ENCODE peak calls at places on chromosome 15, in ten cellular contexts. U is CD4-positive, alpha-beta memory T cell; D is T-helper 2 cell; J is activated T-cell treated with anti-CD3 and anti-CD28 coated beads, Interleukin-2, amount 50 U/mL, for 72 hours; I is Panc1; Z is fibroblast of the aortic adventitia; H is HL-60; L is HCT116; E is stimulated activated CD8-positive, alpha-beta memory T cell treated with anti-CD3 and anti-CD28 coated beads, Interleukin-12 subunit alpha, Interleukin-12 subunit beta, amount 100 ng/mL, for 1 hour; W is Right ventricle myocardium superior. S is an unnamed sample.

GRCh38 chr15:42349178-42349577 is 10.1 kb upstream of the CAPN3 start:
- DNase-seq in U (no peak), D (peak), J (no peak), I (no peak), Z (peak), H (no peak), L (no peak), E (no peak), W (no peak), S (no peak)

GRCh38 chr15:85329561-85330421 is 50.6 kb upstream of the AKAP13 start:
- DNase-seq in U (peak), D (peak), J (peak), I (peak), Z (peak), H (no peak), L (no peak), E (no peak), W (peak), S (no peak)

GRCh38 chr15:80191897-80192595 is 39.2 kb downstream of the FAH start:
- DNase-seq in U (no peak), D (no peak), J (no peak), I (no peak), Z (no peak), H (no peak), L (no peak), E (no peak), W (no peak), S (no peak)

GRCh38 chr15:53869044-53869805 is 109.0 kb upstream of the UNC13C start:
- DNase-seq in U (no peak), D (no peak), J (no peak), I (no peak), Z (no peak), H (peak), L (no peak), E (no peak), W (no peak), S (peak)

GRCh38 chr15:77421370-77421700 is 647 bp downstream of the HMG20A start:
- DNase-seq in U (no peak), D (peak), J (peak), I (no peak), Z (no peak), H (peak), L (no peak), E (no peak), W (no peak), S (peak)

GRCh38 chr15:39784125-39784524 is 1.5 kb upstream of the FSIP1 start:
- DNase-seq in U (no peak), D (no peak), J (no peak), I (no peak), Z (peak), H (no peak), L (no peak), E (no peak), W (no peak), S (no peak)

GRCh38 chr15:99425666-99426301 is 140.0 kb upstream of the MEF2A start:
- DNase-seq in U (no peak), D (peak), J (no peak), I (no peak), Z (no peak), H (no peak), L (no peak), E (no peak), W (peak), S (no peak)

GRCh38 chr15:82679626-82680199 is 30.0 kb downstream of the AP3B2 start:
- DNase-seq in U (no peak), D (no peak), J (no peak), I (no peak), Z (no peak), H (no peak), L (no peak), E (no peak), W (no peak), S (no peak)

GRCh38 chr15:37056168-37056893 is 44.0 kb downstream of the MEIS2 start:
- DNase-seq in U (no peak), D (no peak), J (no peak), I (no peak), Z (peak), H (no peak), L (no peak), E (no peak), W (peak), S (no peak)

GRCh38 chr15:90262426-90262825 is 3.0 kb upstream of the NGRN start:
- DNase-seq in U (no peak), D (no peak), J (no peak), I (no peak), Z (peak), H (no peak), L (no peak), E (no peak), W (no peak), S (no peak)

GRCh38 chr15:79673416-79674123 is 223.2 kb downstream of the MTHFS start:
- DNase-seq in U (no peak), D (peak), J (peak), I (no peak), Z (no peak), H (no peak), L (no peak), E (no peak), W (no peak), S (peak)

GRCh38 chr15:36632196-36632595 is 52.8 kb downstream of the CDIN1 start:
- DNase-seq in U (no peak), D (no peak), J (no peak), I (no peak), Z (peak), H (no peak), L (peak), E (no peak), W (no peak), S (peak)

GRCh38 chr15:92394327-92395175 is 870 bp downstream of the ST8SIA2 start:
- DNase-seq in U (no peak), D (no peak), J (no peak), I (no peak), Z (no peak), H (no peak), L (no peak), E (no peak), W (no peak), S (no peak)

GRCh38 chr15:95596487-95596886 is 734.0 kb upstream of the NR2F2 start:
- DNase-seq in U (no peak), D (no peak), J (no peak), I (no peak), Z (no peak), H (no peak), L (no peak), E (no peak), W (no peak), S (no peak)

GRCh38 chr15:79724312-79724711 is 172.5 kb downstream of the MTHFS start:
- DNase-seq in U (no peak), D (no peak), J (no peak), I (no peak), Z (peak), H (no peak), L (no peak), E (no peak), W (no peak), S (no peak)

GRCh38 chr15:77521206-77521605 is 100.5 kb downstream of the HMG20A start:
- DNase-seq in U (no peak), D (no peak), J (no peak), I (no peak), Z (no peak), H (no peak), L (no peak), E (no peak), W (no peak), S (no peak)

GRCh38 chr15:79296583-79296982 is 14.1 kb downstream of the ANKRD34C start:
- DNase-seq in U (no peak), D (no peak), J (peak), I (no peak), Z (no peak), H (peak), L (peak), E (no peak), W (no peak), S (no peak)

GRCh38 chr15:38652998-38653397 is 88.4 kb upstream of the RASGRP1 start:
- DNase-seq in U (peak), D (peak), J (peak), I (no peak), Z (no peak), H (no peak), L (no peak), E (no peak), W (no peak), S (no peak)

GRCh38 chr15:98611808-98612207 is 36.5 kb upstream of the IGF1R start:
- DNase-seq in U (no peak), D (no peak), J (no peak), I (no peak), Z (no peak), H (no peak), L (no peak), E (no peak), W (no peak), S (no peak)

GRCh38 chr15:52259503-52259902 is 36.1 kb downstream of the MYO5C start:
- DNase-seq in U (no peak), D (no peak), J (no peak), I (no peak), Z (no peak), H (no peak), L (no peak), E (no peak), W (no peak), S (no peak)

GRCh38 chr15:70505411-70505919 is 257.9 kb downstream of the UACA start:
- DNase-seq in U (no peak), D (no peak), J (peak), I (peak), Z (peak), H (peak), L (peak), E (no peak), W (no peak), S (peak)

GRCh38 chr15:90774731-90775521 is 57.8 kb downstream of the BLM start:
- DNase-seq in U (no peak), D (no peak), J (no peak), I (peak), Z (peak), H (no peak), L (peak), E (no peak), W (no peak), S (peak)

GRCh38 chr15:62658498-62658897 is 384.0 kb upstream of the TPM1 start:
- DNase-seq in U (no peak), D (peak), J (no peak), I (no peak), Z (no peak), H (peak), L (no peak), E (no peak), W (no peak), S (no peak)

S was measured in ACHN.